ENCODE peak calls at places on chromosomes 1 and 21, in five cellular contexts. One of them, this sample, is unnamed.

GRCh38 chr1:9281071-9281827 is 11.4 kb upstream of the SPSB1 start:
- DNase-seq in GM23338: no peak
- DNase-seq in HEK293T: no peak
- DNase-seq in fibroblast of pulmonary artery: no peak
- DNase-seq in fibroblast of mammary gland: peak; percentile 63
- DNase-seq in this sample: no peak

GRCh38 chr1:200380589-200381021 is 29.2 kb downstream of the ZNF281 start:
- DNase-seq in GM23338: no peak
- DNase-seq in HEK293T: no peak
- DNase-seq in fibroblast of pulmonary artery: no peak
- DNase-seq in fibroblast of mammary gland: no peak
- DNase-seq in this sample: no peak

GRCh38 chr1:204348197-204348596 is 11.5 kb downstream of the PLEKHA6 start:
- DNase-seq in GM23338: no peak
- DNase-seq in HEK293T: no peak
- DNase-seq in fibroblast of pulmonary artery: no peak
- DNase-seq in fibroblast of mammary gland: no peak
- DNase-seq in this sample: no peak

GRCh38 chr21:45998276-45998701 is 16.7 kb downstream of the COL6A1 start:
- DNase-seq in GM23338: no peak
- DNase-seq in HEK293T: no peak
- DNase-seq in fibroblast of pulmonary artery: no peak
- DNase-seq in fibroblast of mammary gland: no peak
- DNase-seq in this sample: no peak

GRCh38 chr1:68328485-68328884 is 96.2 kb upstream of the WLS start:
- DNase-seq in GM23338: no peak
- DNase-seq in HEK293T: no peak
- DNase-seq in fibroblast of pulmonary artery: peak; percentile 64
- DNase-seq in fibroblast of mammary gland: no peak
- DNase-seq in this sample: no peak

GRCh38 chr1:197736689-197737088 is 38.6 kb downstream of the DENND1B start:
- DNase-seq in GM23338: no peak
- DNase-seq in HEK293T: no peak
- DNase-seq in fibroblast of pulmonary artery: peak; percentile 56
- DNase-seq in fibroblast of mammary gland: peak; percentile 46
- DNase-seq in this sample: no peak

GRCh38 chr1:22627331-22627730 is 9.1 kb upstream of the C1QA start:
- DNase-seq in GM23338: no peak
- DNase-seq in HEK293T: no peak
- DNase-seq in fibroblast of pulmonary artery: no peak
- DNase-seq in fibroblast of mammary gland: no peak
- DNase-seq in this sample: no peak

GRCh38 chr21:44027607-44028286 is 15.6 kb downstream of the TRAPPC10 start:
- DNase-seq in GM23338: no peak
- DNase-seq in HEK293T: no peak
- DNase-seq in fibroblast of pulmonary artery: no peak
- DNase-seq in fibroblast of mammary gland: no peak
- DNase-seq in this sample: no peak

GRCh38 chr1:185315364-185316108 is 1.5 kb downstream of the IVNS1ABP start:
- DNase-seq in GM23338: no peak
- DNase-seq in HEK293T: no peak
- DNase-seq in fibroblast of pulmonary artery: no peak
- DNase-seq in fibroblast of mammary gland: no peak
- DNase-seq in this sample: peak; percentile 13

GRCh38 chr1:224592636-224593579 is 23.2 kb upstream of the CNIH3 start:
- DNase-seq in GM23338: no peak
- DNase-seq in HEK293T: no peak
- DNase-seq in fibroblast of pulmonary artery: peak; percentile 88
- DNase-seq in fibroblast of mammary gland: peak; percentile 86
- DNase-seq in this sample: no peak

GRCh38 chr1:245198755-245199516 is 44.2 kb downstream of the KIF26B start:
- DNase-seq in GM23338: no peak
- DNase-seq in HEK293T: no peak
- DNase-seq in fibroblast of pulmonary artery: no peak
- DNase-seq in fibroblast of mammary gland: no peak
- DNase-seq in this sample: no peak

GRCh38 chr1:160640359-160641123 is 6.3 kb downstream of the SLAMF1 start:
- DNase-seq in GM23338: no peak
- DNase-seq in HEK293T: no peak
- DNase-seq in fibroblast of pulmonary artery: no peak
- DNase-seq in fibroblast of mammary gland: no peak
- DNase-seq in this sample: no peak

GRCh38 chr1:89460348-89460747 is 64.3 kb upstream of the LRRC8B start:
- DNase-seq in GM23338: no peak
- DNase-seq in HEK293T: no peak
- DNase-seq in fibroblast of pulmonary artery: no peak
- DNase-seq in fibroblast of mammary gland: no peak
- DNase-seq in this sample: no peak

GRCh38 chr1:32224285-32224684 is 2.1 kb downstream of the EIF3I start:
- DNase-seq in GM23338: no peak
- DNase-seq in HEK293T: no peak
- DNase-seq in fibroblast of pulmonary artery: no peak
- DNase-seq in fibroblast of mammary gland: no peak
- DNase-seq in this sample: no peak

GRCh38 chr1:243407284-243408018 is 151.6 kb downstream of the SDCCAG8 start:
- DNase-seq in GM23338: no peak
- DNase-seq in HEK293T: no peak
- DNase-seq in fibroblast of pulmonary artery: peak; percentile 63
- DNase-seq in fibroblast of mammary gland: peak; percentile 50
- DNase-seq in this sample: no peak

GRCh38 chr1:29711582-29712274 is 475.4 kb downstream of the PTPRU start:
- DNase-seq in GM23338: no peak
- DNase-seq in HEK293T: no peak
- DNase-seq in fibroblast of pulmonary artery: peak; percentile 66
- DNase-seq in fibroblast of mammary gland: peak; percentile 86
- DNase-seq in this sample: no peak

GRCh38 chr1:47805020-47805419 is 192.2 kb downstream of the TRABD2B start:
- DNase-seq in GM23338: no peak
- DNase-seq in HEK293T: no peak
- DNase-seq in fibroblast of pulmonary artery: no peak
- DNase-seq in fibroblast of mammary gland: peak; percentile 6
- DNase-seq in this sample: no peak

GRCh38 chr1:1309525-1310385 is 1.4 kb downstream of the PUSL1 start:
- DNase-seq in GM23338: peak; percentile 57
- DNase-seq in HEK293T: no peak
- DNase-seq in fibroblast of pulmonary artery: no peak
- DNase-seq in fibroblast of mammary gland: no peak
- DNase-seq in this sample: no peak

GRCh38 chr1:200330770-200331428 is 78.9 kb downstream of the ZNF281 start:
- DNase-seq in GM23338: peak; percentile 39
- DNase-seq in HEK293T: no peak
- DNase-seq in fibroblast of pulmonary artery: no peak
- DNase-seq in fibroblast of mammary gland: no peak
- DNase-seq in this sample: peak; percentile 74

GRCh38 chr21:17688912-17689874 is 76.5 kb upstream of the BTG3 start:
- DNase-seq in GM23338: peak; percentile 33
- DNase-seq in HEK293T: no peak
- DNase-seq in fibroblast of pulmonary artery: peak; percentile 88
- DNase-seq in fibroblast of mammary gland: no peak
- DNase-seq in this sample: no peak

GRCh38 chr1:235624751-235625192 is 24.8 kb downstream of the GNG4 start:
- DNase-seq in GM23338: no peak
- DNase-seq in HEK293T: no peak
- DNase-seq in fibroblast of pulmonary artery: peak; percentile 75
- DNase-seq in fibroblast of mammary gland: peak; percentile 47
- DNase-seq in this sample: no peak

This sample was measured in neural progenitor cell.